ENCODE peak calls at places on chromosomes 16 and 17, in six cellular contexts. Z is heart left ventricle; V is CD8-positive, alpha-beta memory T cell; Q is SJSA1; K is uterus; D is trophoblast cell. C is an unnamed sample.

GRCh38 chr17:40309031-40309937 is at the start of gene RARA:
- DNase-seq in Z (peak; percentile 69), V (peak; percentile 49), Q (no peak), D (peak; percentile 55), K (peak; percentile 57), C (no peak)

GRCh38 chr17:3575506-3575905 is 17.9 kb upstream of the TRPV3 start:
- DNase-seq in K (no peak), Q (no peak), Z (no peak), D (peak; percentile 4), V (no peak), C (no peak)

GRCh38 chr16:49424961-49425360 is 51.4 kb downstream of the C16orf78 start:
- DNase-seq in Z (no peak), K (no peak), Q (no peak), V (no peak), D (no peak), C (no peak)

GRCh38 chr17:76202516-76202915 is 37.8 kb downstream of the RNF157 start:
- DNase-seq in Q (no peak), K (no peak), V (no peak), Z (no peak), D (no peak), C (no peak)

GRCh38 chr17:36027776-36028175 is 10.0 kb upstream of the CCL23 start:
- DNase-seq in K (no peak), Q (no peak), Z (no peak), D (no peak), V (no peak), C (no peak)

GRCh38 chr17:30170415-30170987 is 53.9 kb downstream of the NSRP1 start:
- DNase-seq in K (no peak), D (no peak), Q (no peak), V (no peak), Z (no peak), C (no peak)

GRCh38 chr16:84294196-84295142 is at the start of gene WFDC1:
- DNase-seq in V (no peak), Z (peak; percentile 50), Q (peak; percentile 52), K (no peak), D (no peak), C (no peak)

GRCh38 chr16:23597003-23597756 is 1.1 kb upstream of the NDUFAB1 start:
- DNase-seq in D (peak; percentile 44), V (no peak), Q (peak; percentile 14), Z (peak; percentile 41), K (no peak), C (peak; percentile 11)

GRCh38 chr16:13291934-13292333 is 390.5 kb downstream of the SHISA9 start:
- DNase-seq in K (no peak), V (no peak), Q (no peak), Z (no peak), D (no peak), C (peak; percentile 24)

GRCh38 chr17:1947229-1947742 is 77.8 kb downstream of the RTN4RL1 start:
- DNase-seq in Z (peak; percentile 91), Q (no peak), K (no peak), V (no peak), D (no peak), C (no peak)

GRCh38 chr17:77370536-77370935 is 229.8 kb downstream of the SEC14L1 start:
- DNase-seq in Z (peak; percentile 30), K (no peak), D (no peak), V (no peak), Q (no peak), C (no peak)

GRCh38 chr17:77366558-77367245 is 225.9 kb downstream of the SEC14L1 start:
- DNase-seq in Q (peak; percentile 33), V (no peak), Z (no peak), D (no peak), K (peak; percentile 25), C (no peak)

GRCh38 chr17:77371888-77372443 is 231.2 kb downstream of the SEC14L1 start:
- DNase-seq in Q (no peak), K (peak; percentile 43), V (no peak), Z (peak; percentile 30), D (no peak), C (no peak)

GRCh38 chr17:77371117-77371887 is 230.5 kb downstream of the SEC14L1 start:
- DNase-seq in Z (peak; percentile 23), K (no peak), D (no peak), Q (peak; percentile 28), V (no peak), C (no peak)

DNA sequence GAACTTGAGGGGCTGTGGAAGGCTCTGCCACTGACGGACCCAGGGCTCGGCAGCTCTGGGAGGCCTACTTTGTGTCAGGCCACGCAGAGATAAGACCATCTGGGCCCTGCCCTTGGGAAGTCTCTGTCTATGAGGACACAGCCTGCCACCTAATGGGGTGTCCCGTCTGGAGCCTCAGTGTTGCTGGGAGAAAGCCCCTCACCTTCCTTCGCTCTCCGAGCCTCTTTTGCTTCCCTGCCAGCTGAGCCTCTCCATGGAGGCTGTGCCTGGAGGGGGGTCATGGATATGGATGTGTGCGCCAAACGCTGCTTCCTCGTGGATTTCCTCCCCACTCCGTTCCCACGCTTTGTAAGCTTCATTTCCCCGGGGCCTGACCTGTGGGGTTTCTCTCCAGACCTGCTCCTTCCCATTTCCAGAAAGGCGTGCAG is 228.8 kb downstream of the SEC14L1 start:
- DNase-seq in V (no peak), Q (no peak), K (peak; percentile 21), D (no peak), Z (peak; percentile 13), C (no peak)
- H3K4me1 ChIP-seq in V (peaks cover 70% of the 10 kb centered on the region), Q (peaks cover 63% of the 10 kb centered on the region), K (peaks cover 18% of the 10 kb centered on the region), D (peaks cover 10% of the 10 kb centered on the region), Z (peaks cover 44% of the 10 kb centered on the region), C (peaks cover 23% of the 10 kb centered on the region)

GRCh38 chr17:47946516-47946915 is 5.1 kb downstream of the PNPO start:
- DNase-seq in D (no peak), V (no peak), Q (no peak), Z (no peak), K (no peak), C (no peak)
- H3K4me1 ChIP-seq in D (peaks cover 8% of the 10 kb centered on the region), V (peaks cover 64% of the 10 kb centered on the region), Q (peaks cover 18% of the 10 kb centered on the region), Z (peaks cover 11% of the 10 kb centered on the region), K (no peaks in the 10 kb centered on the region), C (peaks cover 25% of the 10 kb centered on the region)

GRCh38 chr17:80191720-80192265 is 22.0 kb downstream of the CARD14 start:
- DNase-seq in Q (no peak), V (no peak), K (no peak), D (no peak), Z (peak; percentile 49), C (no peak)
- H3K4me1 ChIP-seq in Q (peaks cover 11% of the 10 kb centered on the region), V (no peaks in the 10 kb centered on the region), K (no peaks in the 10 kb centered on the region), D (no peaks in the 10 kb centered on the region), Z (peaks cover 8% of the 10 kb centered on the region), C (no peaks in the 10 kb centered on the region)

DNA sequence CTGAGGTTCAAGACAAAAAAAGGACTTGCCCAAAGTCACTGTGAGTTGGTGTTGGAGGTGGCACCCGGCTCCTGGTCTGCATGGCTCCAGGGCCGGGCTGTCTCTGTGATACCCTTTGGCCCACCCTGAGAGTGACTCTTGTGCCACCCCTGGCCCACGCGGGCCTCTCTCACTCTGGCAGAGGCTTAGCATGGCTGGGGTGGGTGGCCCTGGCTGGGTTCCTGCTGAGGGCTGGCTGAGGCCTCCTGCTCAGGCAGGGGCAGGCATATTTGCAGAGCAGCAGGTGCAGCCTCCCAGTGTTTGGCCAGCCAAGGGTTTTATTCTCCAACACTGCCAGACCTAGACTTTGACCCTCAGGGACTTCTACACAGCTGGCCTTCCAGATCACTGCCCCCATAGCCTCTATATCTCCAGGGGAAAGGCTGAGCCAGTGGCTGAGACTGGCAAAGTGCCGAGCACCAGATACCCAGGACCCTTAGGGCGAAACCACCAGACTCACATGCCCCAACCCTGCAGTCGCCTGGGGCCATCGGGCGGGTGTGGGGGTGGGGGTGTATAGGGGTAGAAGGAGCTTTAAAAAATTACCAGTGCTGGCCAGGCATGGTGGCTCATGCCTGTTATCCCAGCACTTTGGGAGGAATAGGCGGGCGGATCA is 21.5 kb upstream of the ADGRG1 start:
- DNase-seq in K (no peak), Z (no peak), V (no peak), Q (no peak), D (peak; percentile 97), C (no peak)
- H3K4me1 ChIP-seq in K (no peaks in the 10 kb centered on the region), Z (no peaks in the 10 kb centered on the region), V (peaks cover 51% of the 10 kb centered on the region), Q (peaks cover 13% of the 10 kb centered on the region), D (peaks cover 4% of the 10 kb centered on the region), C (peaks cover 14% of the 10 kb centered on the region)

DNA sequence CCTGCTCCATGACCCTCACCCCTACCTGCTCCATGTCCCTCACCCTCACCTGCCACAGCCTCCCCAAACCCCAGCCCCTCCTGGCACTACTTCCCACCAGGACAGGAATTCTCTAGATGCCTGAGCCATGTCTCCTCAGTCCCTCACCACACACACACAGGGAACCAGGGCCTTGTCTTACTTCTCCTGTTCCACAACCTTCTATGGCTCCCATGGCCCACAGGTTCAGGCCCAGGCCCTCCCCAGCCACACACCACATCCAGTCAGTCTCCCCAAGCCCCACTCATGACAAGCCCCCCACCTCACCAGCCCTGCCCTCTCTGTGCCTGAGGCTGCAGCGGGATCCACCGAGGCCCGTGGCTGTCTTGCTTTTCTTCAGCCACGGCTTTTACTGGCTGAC is 3.1 kb upstream of the UBE2I start:
- DNase-seq in Z (no peak), K (no peak), D (no peak), Q (no peak), V (no peak), C (no peak)
- H3K4me1 ChIP-seq in Z (peaks cover 7% of the 10 kb centered on the region), K (no peaks in the 10 kb centered on the region), D (peaks cover 11% of the 10 kb centered on the region), Q (peaks cover 12% of the 10 kb centered on the region), V (peaks cover 25% of the 10 kb centered on the region), C (peaks cover 27% of the 10 kb centered on the region)

C was measured in DND-41.